ENCODE peak calls at places on chromosomes 16 and 17, in five cellular contexts. One of them, this sample, is unnamed.

GRCh38 chr16:87183647-87184046 is 133.5 kb downstream of the C16orf95 start:
- DNase-seq in neuronal stem cell: no peak
- DNase-seq in mesendoderm: no peak
- DNase-seq in IMR-90: no peak
- DNase-seq in mesenchymal stem cell: no peak
- DNase-seq in this sample: no peak

GRCh38 chr17:19004601-19005441 is at the start of gene FAM83G:
- DNase-seq in neuronal stem cell: no peak
- DNase-seq in mesendoderm: peak; percentile 77
- DNase-seq in IMR-90: peak; percentile 71
- DNase-seq in mesenchymal stem cell: peak; percentile 69
- DNase-seq in this sample: peak; percentile 86

GRCh38 chr16:88854306-88855111 is 2.2 kb downstream of the GALNS start:
- DNase-seq in neuronal stem cell: no peak
- DNase-seq in mesendoderm: no peak
- DNase-seq in IMR-90: no peak
- DNase-seq in mesenchymal stem cell: no peak
- DNase-seq in this sample: no peak

GRCh38 chr16:51167170-51167710 is 16.2 kb upstream of the SALL1 start:
- DNase-seq in neuronal stem cell: no peak
- DNase-seq in mesendoderm: no peak
- DNase-seq in IMR-90: no peak
- DNase-seq in mesenchymal stem cell: no peak
- DNase-seq in this sample: no peak

GRCh38 chr17:77365584-77366186 is 224.9 kb downstream of the SEC14L1 start:
- DNase-seq in neuronal stem cell: no peak
- DNase-seq in mesendoderm: no peak
- DNase-seq in IMR-90: peak; percentile 93
- DNase-seq in mesenchymal stem cell: peak; percentile 92
- DNase-seq in this sample: no peak

GRCh38 chr16:66578596-66579531 is at the start of gene CMTM2:
- DNase-seq in neuronal stem cell: no peak
- DNase-seq in mesendoderm: no peak
- DNase-seq in IMR-90: no peak
- DNase-seq in mesenchymal stem cell: no peak
- DNase-seq in this sample: no peak

GRCh38 chr17:78174332-78174869 is 6.0 kb downstream of the SYNGR2 start:
- DNase-seq in neuronal stem cell: no peak
- DNase-seq in mesendoderm: no peak
- DNase-seq in IMR-90: no peak
- DNase-seq in mesenchymal stem cell: no peak
- DNase-seq in this sample: no peak

GRCh38 chr17:57256708-57257112 is 387 bp downstream of the MSI2 start:
- DNase-seq in neuronal stem cell: no peak
- DNase-seq in mesendoderm: peak; percentile 50
- DNase-seq in IMR-90: no peak
- DNase-seq in mesenchymal stem cell: peak; percentile 33
- DNase-seq in this sample: no peak

GRCh38 chr17:79581306-79581932 is 29.4 kb downstream of the RBFOX3 start:
- DNase-seq in neuronal stem cell: no peak
- DNase-seq in mesendoderm: no peak
- DNase-seq in IMR-90: no peak
- DNase-seq in mesenchymal stem cell: no peak
- DNase-seq in this sample: no peak

GRCh38 chr17:74408830-74409229 is 23.1 kb upstream of the GPRC5C start:
- DNase-seq in neuronal stem cell: no peak
- DNase-seq in mesendoderm: no peak
- DNase-seq in IMR-90: no peak
- DNase-seq in mesenchymal stem cell: no peak
- DNase-seq in this sample: no peak

GRCh38 chr16:27441998-27442397 is 40.0 kb downstream of the IL21R start:
- DNase-seq in neuronal stem cell: no peak
- DNase-seq in mesendoderm: no peak
- DNase-seq in IMR-90: no peak
- DNase-seq in mesenchymal stem cell: no peak
- DNase-seq in this sample: no peak

GRCh38 chr17:74521701-74522201 is 9.5 kb downstream of the CD300LB start:
- DNase-seq in neuronal stem cell: no peak
- DNase-seq in mesendoderm: no peak
- DNase-seq in IMR-90: no peak
- DNase-seq in mesenchymal stem cell: no peak
- DNase-seq in this sample: no peak

GRCh38 chr17:83100853-83101391 is 21.5 kb downstream of the METRNL start:
- DNase-seq in neuronal stem cell: no peak
- DNase-seq in mesendoderm: no peak
- DNase-seq in IMR-90: no peak
- DNase-seq in mesenchymal stem cell: no peak
- DNase-seq in this sample: no peak

GRCh38 chr16:85005278-85006069 is 5.9 kb downstream of the ZDHHC7 start:
- DNase-seq in neuronal stem cell: no peak
- DNase-seq in mesendoderm: peak; percentile 67
- DNase-seq in IMR-90: peak; percentile 39
- DNase-seq in mesenchymal stem cell: peak; percentile 57
- DNase-seq in this sample: no peak

GRCh38 chr16:53817117-53817516 is 113.2 kb downstream of the FTO start:
- DNase-seq in neuronal stem cell: no peak
- DNase-seq in mesendoderm: peak; percentile 51
- DNase-seq in IMR-90: peak; percentile 96
- DNase-seq in mesenchymal stem cell: peak; percentile 91
- DNase-seq in this sample: no peak

GRCh38 chr16:57970971-57971370 is at the start of gene CNGB1:
- DNase-seq in neuronal stem cell: no peak
- DNase-seq in mesendoderm: no peak
- DNase-seq in IMR-90: no peak
- DNase-seq in mesenchymal stem cell: no peak
- DNase-seq in this sample: no peak

GRCh38 chr16:4830408-4830807 is 16.7 kb downstream of the GLYR1 start:
- DNase-seq in neuronal stem cell: no peak
- DNase-seq in mesendoderm: no peak
- DNase-seq in IMR-90: no peak
- DNase-seq in mesenchymal stem cell: no peak
- DNase-seq in this sample: no peak

GRCh38 chr17:50426814-50427787 is 1.1 kb downstream of the ACSF2 start:
- DNase-seq in neuronal stem cell: no peak
- DNase-seq in mesendoderm: peak; percentile 65
- DNase-seq in IMR-90: peak; percentile 37
- DNase-seq in mesenchymal stem cell: peak; percentile 76
- DNase-seq in this sample: peak; percentile 62

DNA sequence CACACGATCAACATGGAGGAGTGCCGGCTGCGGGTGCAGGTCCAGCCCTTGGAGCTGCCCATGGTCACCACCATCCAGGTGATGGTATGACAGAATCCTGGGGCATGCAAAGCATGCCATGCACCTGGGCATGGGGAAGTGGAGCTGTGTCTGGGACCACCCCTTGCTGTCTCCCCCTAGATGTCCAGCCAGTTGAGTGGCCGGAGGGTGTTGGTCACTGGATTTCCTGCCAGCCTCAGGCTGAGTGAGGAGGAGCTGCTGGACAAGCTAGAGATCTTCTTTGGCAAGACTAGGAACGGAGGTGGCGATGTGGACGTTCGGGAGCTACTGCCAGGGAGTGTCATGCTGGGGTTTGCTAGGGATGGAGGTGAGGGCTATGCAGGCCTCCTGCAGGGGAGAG is 6.7 kb downstream of the IFI35 start:
- DNase-seq in neuronal stem cell: no peak
- DNase-seq in mesendoderm: no peak
- DNase-seq in IMR-90: no peak
- DNase-seq in mesenchymal stem cell: no peak
- DNase-seq in this sample: no peak
- H2BK15ac ChIP-seq in neuronal stem cell: no peak overlapping the region
- H2BK15ac ChIP-seq in mesendoderm: no peak overlapping the region
- H2BK15ac ChIP-seq in IMR-90: no peak overlapping the region
- H2BK15ac ChIP-seq in mesenchymal stem cell: no peak overlapping the region
- H2BK15ac ChIP-seq in this sample: no peak overlapping the region

DNA sequence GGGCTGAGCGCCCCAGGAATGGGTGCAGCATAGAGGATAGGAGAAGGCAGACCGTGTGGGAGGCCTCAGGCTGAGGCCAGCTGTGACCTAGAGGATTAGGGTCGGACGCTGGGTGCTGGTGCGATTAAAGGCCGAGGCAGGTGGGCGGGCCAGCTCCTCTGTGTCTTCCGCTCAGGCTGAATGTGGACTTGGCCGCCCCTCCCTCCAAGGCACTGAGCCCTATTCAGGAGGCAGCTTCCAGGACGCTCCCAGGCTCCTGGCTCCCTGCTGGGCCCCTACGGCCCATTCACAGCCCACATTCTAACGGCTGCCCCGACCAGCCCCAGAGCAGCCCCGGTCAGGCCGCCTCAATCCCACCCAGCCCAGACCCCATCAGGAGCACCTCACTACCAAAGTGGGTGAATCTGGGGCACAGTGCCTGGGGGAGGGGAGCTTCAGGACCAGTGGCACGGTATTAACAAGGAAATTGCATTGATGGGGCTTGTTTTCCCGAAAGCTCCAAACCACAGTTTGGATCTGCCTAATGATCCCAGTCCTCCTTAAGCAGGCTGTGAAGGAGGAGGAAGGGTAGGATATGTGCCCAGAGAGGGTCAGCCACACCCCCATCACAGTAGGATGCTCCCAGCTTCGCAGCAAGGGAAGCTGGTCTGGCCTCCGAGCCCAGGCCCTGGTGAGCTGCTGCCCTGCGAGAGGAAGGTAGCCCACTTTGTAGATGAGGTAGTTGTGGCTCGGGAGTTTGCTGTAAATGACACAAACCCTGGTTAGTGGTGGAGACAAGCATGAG is 14.5 kb downstream of the RHBDL3 start:
- DNase-seq in neuronal stem cell: no peak
- DNase-seq in mesendoderm: peak; percentile 65
- DNase-seq in IMR-90: no peak
- DNase-seq in mesenchymal stem cell: no peak
- DNase-seq in this sample: peak; percentile 91
- H2BK15ac ChIP-seq in neuronal stem cell: peak overlapping the region; percentile 51
- H2BK15ac ChIP-seq in mesendoderm: no peak overlapping the region
- H2BK15ac ChIP-seq in IMR-90: no peak overlapping the region
- H2BK15ac ChIP-seq in mesenchymal stem cell: no peak overlapping the region
- H2BK15ac ChIP-seq in this sample: no peak overlapping the region

GRCh38 chr17:38659415-38659814 is 15.3 kb downstream of the EPOP start:
- DNase-seq in neuronal stem cell: no peak
- DNase-seq in mesendoderm: no peak
- DNase-seq in IMR-90: no peak
- DNase-seq in mesenchymal stem cell: no peak
- DNase-seq in this sample: no peak

GRCh38 chr17:38657824-38658740 is 16.7 kb downstream of the EPOP start:
- DNase-seq in neuronal stem cell: no peak
- DNase-seq in mesendoderm: no peak
- DNase-seq in IMR-90: no peak
- DNase-seq in mesenchymal stem cell: no peak
- DNase-seq in this sample: no peak

GRCh38 chr17:38663125-38663751 is 11.5 kb downstream of the EPOP start:
- DNase-seq in neuronal stem cell: no peak
- DNase-seq in mesendoderm: peak; percentile 96
- DNase-seq in IMR-90: peak; percentile 29
- DNase-seq in mesenchymal stem cell: peak; percentile 61
- DNase-seq in this sample: peak; percentile 98

GRCh38 chr17:38658741-38659345 is 15.9 kb downstream of the EPOP start:
- DNase-seq in neuronal stem cell: no peak
- DNase-seq in mesendoderm: no peak
- DNase-seq in IMR-90: no peak
- DNase-seq in mesenchymal stem cell: no peak
- DNase-seq in this sample: no peak

GRCh38 chr17:38660097-38661026 is 14.4 kb downstream of the EPOP start:
- DNase-seq in neuronal stem cell: no peak
- DNase-seq in mesendoderm: peak; percentile 29
- DNase-seq in IMR-90: no peak
- DNase-seq in mesenchymal stem cell: peak; percentile 27
- DNase-seq in this sample: no peak
- H2BK15ac ChIP-seq in neuronal stem cell: peak overlapping the region; percentile 91
- H2BK15ac ChIP-seq in mesendoderm: no peak overlapping the region
- H2BK15ac ChIP-seq in IMR-90: no peak overlapping the region
- H2BK15ac ChIP-seq in mesenchymal stem cell: no peak overlapping the region
- H2BK15ac ChIP-seq in this sample: no peak overlapping the region

GRCh38 chr16:11586856-11587642 is at the start of gene LITAF:
- DNase-seq in neuronal stem cell: peak; percentile 52
- DNase-seq in mesendoderm: peak; percentile 65
- DNase-seq in IMR-90: peak; percentile 42
- DNase-seq in mesenchymal stem cell: peak; percentile 64
- DNase-seq in this sample: peak; percentile 61

GRCh38 chr16:11586375-11586855 is 304 bp downstream of the LITAF start:
- DNase-seq in neuronal stem cell: no peak
- DNase-seq in mesendoderm: no peak
- DNase-seq in IMR-90: no peak
- DNase-seq in mesenchymal stem cell: no peak
- DNase-seq in this sample: no peak

GRCh38 chr16:11583889-11584565 is 2.7 kb downstream of the LITAF start:
- DNase-seq in neuronal stem cell: no peak
- DNase-seq in mesendoderm: no peak
- DNase-seq in IMR-90: no peak
- DNase-seq in mesenchymal stem cell: peak; percentile 38
- DNase-seq in this sample: no peak

GRCh38 chr16:11587643-11588247 is 1.0 kb upstream of the LITAF start:
- DNase-seq in neuronal stem cell: no peak
- DNase-seq in mesendoderm: no peak
- DNase-seq in IMR-90: no peak
- DNase-seq in mesenchymal stem cell: no peak
- DNase-seq in this sample: no peak

GRCh38 chr16:11585460-11586374 is 1.0 kb downstream of the LITAF start:
- DNase-seq in neuronal stem cell: no peak
- DNase-seq in mesendoderm: peak; percentile 39
- DNase-seq in IMR-90: peak; percentile 33
- DNase-seq in mesenchymal stem cell: peak; percentile 43
- DNase-seq in this sample: no peak
- H2BK15ac ChIP-seq in neuronal stem cell: peak overlapping the region; percentile 82
- H2BK15ac ChIP-seq in mesendoderm: no peak overlapping the region
- H2BK15ac ChIP-seq in IMR-90: peak overlapping the region; percentile 15
- H2BK15ac ChIP-seq in mesenchymal stem cell: peak overlapping the region; percentile 60
- H2BK15ac ChIP-seq in this sample: no peak overlapping the region